ENCODE peak calls at places on chromosomes 13 and 19, in ten cellular contexts. One of them, this sample, is unnamed. For H3K27me3, the result is how much of the 10 kb centered on the place peaks cover.

GRCh38 chr19:34662919-34663318 is 14.0 kb downstream of the SCGB2B2 start:
- DNase-seq in transverse colon: no peak
- DNase-seq in heart left ventricle: no peak
- DNase-seq in fibroblast of lung: no peak
- DNase-seq in left ventricle myocardium inferior: no peak
- DNase-seq in psoas muscle: no peak
- DNase-seq in naive thymus-derived CD4-positive, alpha-beta T cell: peak
- DNase-seq in Caco-2: peak
- DNase-seq in brain microvascular endothelial cell: no peak
- DNase-seq in cardiac muscle cell: no peak
- DNase-seq in this sample: peak

GRCh38 chr13:55792544-55793178 is 1348.1 kb upstream of the PRR20A start:
- DNase-seq in transverse colon: no peak
- DNase-seq in heart left ventricle: no peak
- DNase-seq in fibroblast of lung: no peak
- DNase-seq in left ventricle myocardium inferior: no peak
- DNase-seq in psoas muscle: no peak
- DNase-seq in naive thymus-derived CD4-positive, alpha-beta T cell: no peak
- DNase-seq in Caco-2: no peak
- DNase-seq in brain microvascular endothelial cell: no peak
- DNase-seq in cardiac muscle cell: no peak
- DNase-seq in this sample: no peak

GRCh38 chr19:38699027-38699346 is 45.3 kb downstream of the CAPN12 start:
- DNase-seq in transverse colon: no peak
- DNase-seq in heart left ventricle: no peak
- DNase-seq in fibroblast of lung: no peak
- DNase-seq in left ventricle myocardium inferior: no peak
- DNase-seq in psoas muscle: no peak
- DNase-seq in naive thymus-derived CD4-positive, alpha-beta T cell: no peak
- DNase-seq in Caco-2: no peak
- DNase-seq in brain microvascular endothelial cell: no peak
- DNase-seq in cardiac muscle cell: no peak
- DNase-seq in this sample: no peak

GRCh38 chr19:1236566-1236965 is 1.2 kb downstream of the CBARP start:
- DNase-seq in transverse colon: no peak
- DNase-seq in heart left ventricle: no peak
- DNase-seq in fibroblast of lung: no peak
- DNase-seq in left ventricle myocardium inferior: no peak
- DNase-seq in psoas muscle: no peak
- DNase-seq in naive thymus-derived CD4-positive, alpha-beta T cell: no peak
- DNase-seq in Caco-2: no peak
- DNase-seq in brain microvascular endothelial cell: no peak
- DNase-seq in cardiac muscle cell: no peak
- DNase-seq in this sample: no peak

GRCh38 chr19:14337510-14337909 is 43.7 kb upstream of the ADGRE5 start:
- DNase-seq in transverse colon: peak
- DNase-seq in heart left ventricle: no peak
- DNase-seq in fibroblast of lung: no peak
- DNase-seq in left ventricle myocardium inferior: no peak
- DNase-seq in psoas muscle: no peak
- DNase-seq in naive thymus-derived CD4-positive, alpha-beta T cell: no peak
- DNase-seq in Caco-2: peak
- DNase-seq in brain microvascular endothelial cell: no peak
- DNase-seq in cardiac muscle cell: no peak
- DNase-seq in this sample: peak

GRCh38 chr19:44614313-44614712 is 950 bp downstream of the IGSF23 start:
- DNase-seq in transverse colon: no peak
- DNase-seq in heart left ventricle: no peak
- DNase-seq in fibroblast of lung: no peak
- DNase-seq in left ventricle myocardium inferior: no peak
- DNase-seq in psoas muscle: no peak
- DNase-seq in naive thymus-derived CD4-positive, alpha-beta T cell: no peak
- DNase-seq in Caco-2: no peak
- DNase-seq in brain microvascular endothelial cell: no peak
- DNase-seq in cardiac muscle cell: no peak
- DNase-seq in this sample: no peak

GRCh38 chr19:34556500-34556899 is 74.9 kb downstream of the WTIP start:
- DNase-seq in transverse colon: peak
- DNase-seq in heart left ventricle: no peak
- DNase-seq in fibroblast of lung: no peak
- DNase-seq in left ventricle myocardium inferior: no peak
- DNase-seq in psoas muscle: no peak
- DNase-seq in naive thymus-derived CD4-positive, alpha-beta T cell: no peak
- DNase-seq in Caco-2: peak
- DNase-seq in brain microvascular endothelial cell: peak
- DNase-seq in cardiac muscle cell: peak
- DNase-seq in this sample: peak

GRCh38 chr13:95325485-95325884 is 24.2 kb upstream of the ABCC4 start:
- DNase-seq in transverse colon: no peak
- DNase-seq in heart left ventricle: no peak
- DNase-seq in fibroblast of lung: no peak
- DNase-seq in left ventricle myocardium inferior: no peak
- DNase-seq in psoas muscle: no peak
- DNase-seq in naive thymus-derived CD4-positive, alpha-beta T cell: no peak
- DNase-seq in Caco-2: no peak
- DNase-seq in brain microvascular endothelial cell: no peak
- DNase-seq in cardiac muscle cell: no peak
- DNase-seq in this sample: no peak

GRCh38 chr13:99606322-99607089 is 105.2 kb downstream of the TM9SF2 start:
- DNase-seq in transverse colon: peak
- DNase-seq in heart left ventricle: peak
- DNase-seq in fibroblast of lung: peak
- DNase-seq in left ventricle myocardium inferior: peak
- DNase-seq in psoas muscle: peak
- DNase-seq in naive thymus-derived CD4-positive, alpha-beta T cell: peak
- DNase-seq in Caco-2: peak
- DNase-seq in brain microvascular endothelial cell: peak
- DNase-seq in cardiac muscle cell: peak
- DNase-seq in this sample: peak

GRCh38 chr19:46017095-46017429 is 5.8 kb downstream of the PGLYRP1 start:
- DNase-seq in transverse colon: no peak
- DNase-seq in heart left ventricle: no peak
- DNase-seq in fibroblast of lung: no peak
- DNase-seq in left ventricle myocardium inferior: no peak
- DNase-seq in psoas muscle: no peak
- DNase-seq in naive thymus-derived CD4-positive, alpha-beta T cell: no peak
- DNase-seq in Caco-2: no peak
- DNase-seq in brain microvascular endothelial cell: no peak
- DNase-seq in cardiac muscle cell: no peak
- DNase-seq in this sample: no peak
- H3K27me3 ChIP-seq in transverse colon: under half
- H3K27me3 ChIP-seq in heart left ventricle: under half
- H3K27me3 ChIP-seq in fibroblast of lung: under half
- H3K27me3 ChIP-seq in left ventricle myocardium inferior: under half
- H3K27me3 ChIP-seq in psoas muscle: under half
- H3K27me3 ChIP-seq in naive thymus-derived CD4-positive, alpha-beta T cell: under half
- H3K27me3 ChIP-seq in Caco-2: under half
- H3K27me3 ChIP-seq in brain microvascular endothelial cell: under half
- H3K27me3 ChIP-seq in cardiac muscle cell: under half
- H3K27me3 ChIP-seq in this sample: under half

GRCh38 chr19:10007366-10007765 is 2.9 kb downstream of the COL5A3 start:
- DNase-seq in transverse colon: no peak
- DNase-seq in heart left ventricle: peak
- DNase-seq in fibroblast of lung: peak
- DNase-seq in left ventricle myocardium inferior: peak
- DNase-seq in psoas muscle: peak
- DNase-seq in naive thymus-derived CD4-positive, alpha-beta T cell: no peak
- DNase-seq in Caco-2: no peak
- DNase-seq in brain microvascular endothelial cell: no peak
- DNase-seq in cardiac muscle cell: no peak
- DNase-seq in this sample: no peak

GRCh38 chr19:10006752-10007323 is 3.5 kb downstream of the COL5A3 start:
- DNase-seq in transverse colon: no peak
- DNase-seq in heart left ventricle: no peak
- DNase-seq in fibroblast of lung: no peak
- DNase-seq in left ventricle myocardium inferior: no peak
- DNase-seq in psoas muscle: no peak
- DNase-seq in naive thymus-derived CD4-positive, alpha-beta T cell: no peak
- DNase-seq in Caco-2: no peak
- DNase-seq in brain microvascular endothelial cell: no peak
- DNase-seq in cardiac muscle cell: no peak
- DNase-seq in this sample: no peak

GRCh38 chr19:10009269-10009665 is 1.0 kb downstream of the COL5A3 start:
- DNase-seq in transverse colon: peak
- DNase-seq in heart left ventricle: peak
- DNase-seq in fibroblast of lung: peak
- DNase-seq in left ventricle myocardium inferior: peak
- DNase-seq in psoas muscle: peak
- DNase-seq in naive thymus-derived CD4-positive, alpha-beta T cell: no peak
- DNase-seq in Caco-2: peak
- DNase-seq in brain microvascular endothelial cell: peak
- DNase-seq in cardiac muscle cell: peak
- DNase-seq in this sample: peak

GRCh38 chr19:10006335-10006708 is 4.0 kb downstream of the COL5A3 start:
- DNase-seq in transverse colon: peak
- DNase-seq in heart left ventricle: peak
- DNase-seq in fibroblast of lung: peak
- DNase-seq in left ventricle myocardium inferior: peak
- DNase-seq in psoas muscle: peak
- DNase-seq in naive thymus-derived CD4-positive, alpha-beta T cell: no peak
- DNase-seq in Caco-2: no peak
- DNase-seq in brain microvascular endothelial cell: no peak
- DNase-seq in cardiac muscle cell: no peak
- DNase-seq in this sample: peak

GRCh38 chr19:10007811-10008211 is 2.5 kb downstream of the COL5A3 start:
- DNase-seq in transverse colon: no peak
- DNase-seq in heart left ventricle: peak
- DNase-seq in fibroblast of lung: peak
- DNase-seq in left ventricle myocardium inferior: peak
- DNase-seq in psoas muscle: peak
- DNase-seq in naive thymus-derived CD4-positive, alpha-beta T cell: no peak
- DNase-seq in Caco-2: no peak
- DNase-seq in brain microvascular endothelial cell: peak
- DNase-seq in cardiac muscle cell: no peak
- DNase-seq in this sample: peak
- H3K27me3 ChIP-seq in transverse colon: half or more
- H3K27me3 ChIP-seq in heart left ventricle: under half
- H3K27me3 ChIP-seq in fibroblast of lung: under half
- H3K27me3 ChIP-seq in left ventricle myocardium inferior: half or more
- H3K27me3 ChIP-seq in psoas muscle: under half
- H3K27me3 ChIP-seq in naive thymus-derived CD4-positive, alpha-beta T cell: under half
- H3K27me3 ChIP-seq in Caco-2: under half
- H3K27me3 ChIP-seq in brain microvascular endothelial cell: under half
- H3K27me3 ChIP-seq in cardiac muscle cell: under half
- H3K27me3 ChIP-seq in this sample: under half

DNA sequence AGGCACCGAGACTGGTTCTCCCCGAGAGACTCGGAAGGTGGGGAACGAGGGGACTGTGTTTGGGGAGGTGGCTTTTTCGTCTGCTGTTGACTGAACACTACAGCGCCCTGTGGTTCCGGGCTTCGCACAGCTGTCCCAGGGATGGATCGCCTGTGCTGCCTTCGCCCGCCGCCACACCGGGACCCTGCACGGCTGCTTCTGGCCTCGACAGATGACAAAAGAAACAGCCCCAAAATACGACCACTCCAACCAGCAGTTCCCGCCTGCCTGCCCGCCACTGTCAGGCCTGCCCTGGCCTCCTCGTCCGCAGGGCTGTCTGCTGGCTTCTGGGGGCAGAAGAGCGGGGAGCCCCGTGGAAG is 13.3 kb upstream of the GNA15 start:
- DNase-seq in transverse colon: no peak
- DNase-seq in heart left ventricle: peak
- DNase-seq in fibroblast of lung: no peak
- DNase-seq in left ventricle myocardium inferior: no peak
- DNase-seq in psoas muscle: peak
- DNase-seq in naive thymus-derived CD4-positive, alpha-beta T cell: no peak
- DNase-seq in Caco-2: no peak
- DNase-seq in brain microvascular endothelial cell: no peak
- DNase-seq in cardiac muscle cell: no peak
- DNase-seq in this sample: no peak
- H3K27me3 ChIP-seq in transverse colon: under half
- H3K27me3 ChIP-seq in heart left ventricle: under half
- H3K27me3 ChIP-seq in fibroblast of lung: under half
- H3K27me3 ChIP-seq in left ventricle myocardium inferior: under half
- H3K27me3 ChIP-seq in psoas muscle: under half
- H3K27me3 ChIP-seq in naive thymus-derived CD4-positive, alpha-beta T cell: under half
- H3K27me3 ChIP-seq in Caco-2: under half
- H3K27me3 ChIP-seq in brain microvascular endothelial cell: under half
- H3K27me3 ChIP-seq in cardiac muscle cell: under half
- H3K27me3 ChIP-seq in this sample: under half

GRCh38 chr13:53691417-53691816 is 662.8 kb downstream of the OLFM4 start:
- DNase-seq in transverse colon: no peak
- DNase-seq in heart left ventricle: no peak
- DNase-seq in fibroblast of lung: no peak
- DNase-seq in left ventricle myocardium inferior: no peak
- DNase-seq in psoas muscle: no peak
- DNase-seq in naive thymus-derived CD4-positive, alpha-beta T cell: no peak
- DNase-seq in Caco-2: no peak
- DNase-seq in brain microvascular endothelial cell: no peak
- DNase-seq in cardiac muscle cell: no peak
- DNase-seq in this sample: no peak
- H3K27me3 ChIP-seq in transverse colon: under half
- H3K27me3 ChIP-seq in heart left ventricle: under half
- H3K27me3 ChIP-seq in fibroblast of lung: under half
- H3K27me3 ChIP-seq in left ventricle myocardium inferior: under half
- H3K27me3 ChIP-seq in psoas muscle: under half
- H3K27me3 ChIP-seq in naive thymus-derived CD4-positive, alpha-beta T cell: under half
- H3K27me3 ChIP-seq in Caco-2: under half
- H3K27me3 ChIP-seq in brain microvascular endothelial cell: under half
- H3K27me3 ChIP-seq in cardiac muscle cell: under half
- H3K27me3 ChIP-seq in this sample: under half

GRCh38 chr13:26484196-26484595 is 73.3 kb upstream of the WASF3 start:
- DNase-seq in transverse colon: no peak
- DNase-seq in heart left ventricle: no peak
- DNase-seq in fibroblast of lung: no peak
- DNase-seq in left ventricle myocardium inferior: no peak
- DNase-seq in psoas muscle: no peak
- DNase-seq in naive thymus-derived CD4-positive, alpha-beta T cell: no peak
- DNase-seq in Caco-2: no peak
- DNase-seq in brain microvascular endothelial cell: no peak
- DNase-seq in cardiac muscle cell: no peak
- DNase-seq in this sample: no peak
- H3K27me3 ChIP-seq in transverse colon: under half
- H3K27me3 ChIP-seq in heart left ventricle: under half
- H3K27me3 ChIP-seq in fibroblast of lung: under half
- H3K27me3 ChIP-seq in left ventricle myocardium inferior: under half
- H3K27me3 ChIP-seq in psoas muscle: under half
- H3K27me3 ChIP-seq in naive thymus-derived CD4-positive, alpha-beta T cell: under half
- H3K27me3 ChIP-seq in Caco-2: under half
- H3K27me3 ChIP-seq in brain microvascular endothelial cell: under half
- H3K27me3 ChIP-seq in cardiac muscle cell: under half
- H3K27me3 ChIP-seq in this sample: under half

This sample was measured in adipocyte.